ENCODE peak calls at places on chromosomes 16 and 17, in seven cellular contexts. O, C, D, K, U, V and P are unnamed samples.

GRCh38 chr17:32755045-32755805 is 121.7 kb downstream of the MYO1D start:
- DNase-seq in D (no peak), U (peak), V (peak), O (peak), K (peak), C (no peak), P (peak)

GRCh38 chr17:42116705-42117396 is 4.3 kb downstream of the KAT2A start:
- DNase-seq in O (peak), C (peak), U (peak), D (peak), K (peak), V (peak), P (peak)

GRCh38 chr16:88917146-88917914 is 50.9 kb upstream of the PABPN1L start:
- DNase-seq in D (no peak), C (no peak), U (no peak), V (no peak), K (no peak), O (no peak), P (no peak)

GRCh38 chr17:63843387-63844292 is 1.2 kb upstream of the SMARCD2 start:
- DNase-seq in O (peak), K (peak), C (no peak), V (peak), D (peak), U (peak), P (peak)

GRCh38 chr17:34012709-34013375 is 242.2 kb upstream of the CCL2 start:
- DNase-seq in D (no peak), U (no peak), C (no peak), V (no peak), K (no peak), O (no peak), P (no peak)

GRCh38 chr16:68200120-68200783 is 35.7 kb downstream of the ESRP2 start:
- DNase-seq in U (no peak), V (no peak), O (peak), D (no peak), K (peak), C (no peak), P (peak)

GRCh38 chr17:6455321-6455705 is 11.1 kb downstream of the PIMREG start:
- DNase-seq in C (no peak), O (peak), D (peak), U (no peak), K (no peak), V (no peak), P (no peak)

GRCh38 chr16:48117217-48118105 is 38.3 kb downstream of the ABCC12 start:
- DNase-seq in U (peak), D (peak), V (peak), O (peak), K (peak), C (no peak), P (peak)

GRCh38 chr17:65799454-65799853 is 238.0 kb upstream of the AXIN2 start:
- DNase-seq in D (no peak), U (no peak), K (no peak), C (no peak), V (no peak), O (no peak), P (no peak)

GRCh38 chr17:75288359-75288758 is 874 bp downstream of the SLC25A19 start:
- DNase-seq in K (no peak), V (no peak), D (no peak), U (no peak), O (no peak), C (no peak), P (no peak)

GRCh38 chr17:71527311-71527710 is 593.5 kb upstream of the SOX9 start:
- DNase-seq in D (no peak), V (no peak), O (peak), C (no peak), K (no peak), U (no peak), P (no peak)

GRCh38 chr16:66928702-66929388 is 3.5 kb upstream of the RRAD start:
- DNase-seq in C (no peak), D (no peak), O (peak), U (peak), K (peak), V (peak), P (peak)

GRCh38 chr17:39624313-39624712 is 2.4 kb upstream of the PPP1R1B start:
- DNase-seq in C (no peak), K (no peak), O (no peak), U (no peak), D (no peak), V (no peak), P (no peak)

GRCh38 chr17:74192950-74193781 is 10.3 kb upstream of the RPL38 start:
- DNase-seq in C (no peak), K (no peak), O (peak), D (peak), U (peak), V (peak), P (no peak)

GRCh38 chr17:978110-979093 is 1.2 kb downstream of the NXN start:
- DNase-seq in C (no peak), U (peak), V (no peak), O (no peak), K (no peak), D (peak), P (no peak)